ENCODE peak calls at places on chromosomes 1 and 21, in six cellular contexts. Z is fibroblast of lung, H is EL, T is skeletal muscle cell, V is upper lobe of right lung, W is cardiac fibroblast. O is an unnamed sample.

GRCh38 chr1:232954594-232955365 is 4.4 kb downstream of the NTPCR start:
- DNase-seq in W (peak), Z (peak), V (no peak), T (no peak), H (peak), O (no peak)

GRCh38 chr1:99622702-99623347 is 23.1 kb upstream of the PALMD start:
- DNase-seq in W (no peak), Z (no peak), H (no peak), T (no peak), V (no peak), O (no peak)

GRCh38 chr1:206558794-206559660 is 51.7 kb downstream of the RASSF5 start:
- DNase-seq in W (no peak), Z (no peak), H (no peak), V (no peak), T (no peak), O (no peak)

GRCh38 chr1:20343149-20343936 is 52.7 kb downstream of the VWA5B1 start:
- DNase-seq in Z (no peak), H (no peak), V (no peak), W (no peak), T (no peak), O (no peak)

GRCh38 chr1:229523052-229523451 is 14.9 kb upstream of the NUP133 start:
- DNase-seq in W (no peak), H (no peak), T (no peak), Z (no peak), V (no peak), O (no peak)

GRCh38 chr1:195195423-195196057 is 1412.7 kb downstream of the KCNT2 start:
- DNase-seq in T (no peak), W (no peak), V (no peak), H (peak), Z (no peak), O (no peak)

GRCh38 chr1:207922554-207922953 is 11.6 kb upstream of the CD34 start:
- DNase-seq in Z (no peak), H (no peak), V (no peak), W (no peak), T (no peak), O (no peak)

GRCh38 chr1:179021873-179022272 is 3.8 kb upstream of the FAM20B start:
- DNase-seq in V (no peak), W (no peak), Z (peak), T (no peak), H (no peak), O (peak)

GRCh38 chr1:20185834-20186782 is at the start of the genes PLA2G2C and UBXN10:
- DNase-seq in W (no peak), V (peak), Z (no peak), H (no peak), T (no peak), O (no peak)

GRCh38 chr1:16631248-16632043 is 18.1 kb upstream of the NBPF1 start:
- DNase-seq in W (no peak), T (no peak), Z (no peak), H (no peak), V (peak), O (no peak)

GRCh38 chr1:24470607-24471006 is 32.0 kb upstream of the RCAN3 start:
- DNase-seq in H (no peak), W (no peak), T (no peak), V (no peak), Z (no peak), O (no peak)

GRCh38 chr1:221708076-221708571 is 33.8 kb downstream of the DUSP10 start:
- DNase-seq in H (peak), T (no peak), V (no peak), Z (peak), W (peak), O (no peak)

GRCh38 chr1:18918417-18918816 is 16.1 kb upstream of the ALDH4A1 start:
- DNase-seq in H (no peak), W (no peak), T (no peak), V (no peak), Z (no peak), O (no peak)

GRCh38 chr1:93114403-93114802 is 35.3 kb downstream of the MTF2 start:
- DNase-seq in H (peak), W (peak), V (no peak), T (no peak), Z (peak), O (no peak)

GRCh38 chr1:33727310-33727709 is 136.6 kb upstream of the HMGB4 start:
- DNase-seq in V (no peak), Z (no peak), T (no peak), H (no peak), W (no peak), O (no peak)

GRCh38 chr1:14443164-14443787 is 155.2 kb upstream of the KAZN start:
- DNase-seq in W (no peak), H (peak), Z (peak), V (no peak), T (no peak), O (no peak)

GRCh38 chr21:21383126-21383525 is 384.9 kb downstream of the NCAM2 start:
- DNase-seq in H (peak), T (peak), W (peak), Z (peak), V (no peak), O (no peak)

GRCh38 chr1:78491311-78492071 is 717 bp downstream of the PTGFR start:
- DNase-seq in H (peak), T (no peak), V (peak), W (peak), Z (peak), O (peak)

GRCh38 chr1:44926311-44926781 is 60.0 kb downstream of the EIF2B3 start:
- DNase-seq in T (peak), V (no peak), Z (peak), W (peak), H (peak), O (peak)

GRCh38 chr1:112390775-112391602 is 5.0 kb upstream of the CTTNBP2NL start:
- DNase-seq in Z (peak), V (peak), H (peak), T (peak), W (peak), O (peak)

GRCh38 chr1:158527190-158527815 is 26.9 kb downstream of the OR6Y1 start:
- DNase-seq in Z (peak), W (peak), H (peak), T (no peak), V (no peak), O (no peak)

GRCh38 chr1:204992499-204992898 is 50.5 kb upstream of the CNTN2 start:
- DNase-seq in H (no peak), V (peak), T (no peak), W (no peak), Z (no peak), O (no peak)

GRCh38 chr21:45655071-45655470 is 11.5 kb downstream of the PCBP3 start:
- DNase-seq in H (peak), Z (peak), T (peak), W (peak), V (no peak), O (no peak)

GRCh38 chr1:1777950-1778826 is at the start of gene NADK:
- DNase-seq in Z (peak), V (peak), W (peak), H (peak), T (no peak), O (peak)

GRCh38 chr1:184823080-184823479 is 68.4 kb upstream of the EDEM3 start:
- DNase-seq in V (no peak), T (no peak), W (no peak), H (no peak), Z (no peak), O (no peak)

GRCh38 chr1:245810789-245811337 is 656.1 kb downstream of the KIF26B start:
- DNase-seq in H (no peak), W (no peak), T (no peak), Z (no peak), V (no peak), O (no peak)

GRCh38 chr1:110341872-110342331 is 2.7 kb downstream of the RBM15 start:
- DNase-seq in W (no peak), Z (no peak), V (no peak), H (no peak), T (no peak), O (no peak)

GRCh38 chr1:243598433-243598832 is 251.6 kb downstream of the AKT3 start:
- DNase-seq in Z (peak), T (peak), W (peak), V (no peak), H (peak), O (peak)

GRCh38 chr1:203306089-203306969 is 1.0 kb downstream of the BTG2 start:
- DNase-seq in H (peak), V (peak), T (peak), W (peak), Z (peak), O (peak)

GRCh38 chr1:78126506-78126905 is 80.7 kb downstream of the GIPC2 start:
- DNase-seq in H (no peak), W (peak), T (no peak), Z (peak), V (no peak), O (no peak)

GRCh38 chr21:35107520-35107919 is 58.4 kb upstream of the RUNX1 start:
- DNase-seq in H (no peak), V (no peak), Z (no peak), W (no peak), T (no peak), O (no peak)

O was measured in hepatic stellate cell.